ENCODE peak calls at places on chromosomes 13 and 19, in four cellular contexts. One of them, this sample, is unnamed.

GRCh38 chr13:113848020-113848419 is 15.9 kb downstream of the GAS6 start:
- DNase-seq in OCI-M1: no peak
- DNase-seq in right cardiac atrium: no peak
- DNase-seq in lower leg skin: peak
- DNase-seq in this sample: no peak

GRCh38 chr19:44807652-44808462 is 1.0 kb upstream of the BCAM start:
- DNase-seq in OCI-M1: peak
- DNase-seq in right cardiac atrium: no peak
- DNase-seq in lower leg skin: no peak
- DNase-seq in this sample: no peak

GRCh38 chr13:45928843-45929242 is 77.3 kb upstream of the SIAH3 start:
- DNase-seq in OCI-M1: no peak
- DNase-seq in right cardiac atrium: no peak
- DNase-seq in lower leg skin: no peak
- DNase-seq in this sample: no peak

GRCh38 chr19:17996826-17997316 is 11.1 kb upstream of the ARRDC2 start:
- DNase-seq in OCI-M1: peak
- DNase-seq in right cardiac atrium: peak
- DNase-seq in lower leg skin: peak
- DNase-seq in this sample: peak

GRCh38 chr19:30060872-30061556 is 119.0 kb downstream of the URI1 start:
- DNase-seq in OCI-M1: no peak
- DNase-seq in right cardiac atrium: no peak
- DNase-seq in lower leg skin: peak
- DNase-seq in this sample: no peak

GRCh38 chr19:24140099-24140498 is 53.1 kb downstream of the ZNF254 start:
- DNase-seq in OCI-M1: peak
- DNase-seq in right cardiac atrium: no peak
- DNase-seq in lower leg skin: no peak
- DNase-seq in this sample: no peak

GRCh38 chr19:1131718-1132552 is 28.1 kb downstream of the GPX4 start:
- DNase-seq in OCI-M1: peak
- DNase-seq in right cardiac atrium: peak
- DNase-seq in lower leg skin: peak
- DNase-seq in this sample: peak

GRCh38 chr19:7349961-7350711 is 1.4 kb downstream of the ARHGEF18 start:
- DNase-seq in OCI-M1: no peak
- DNase-seq in right cardiac atrium: no peak
- DNase-seq in lower leg skin: no peak
- DNase-seq in this sample: peak

GRCh38 chr19:10736189-10736588 is 18.3 kb downstream of the DNM2 start:
- DNase-seq in OCI-M1: no peak
- DNase-seq in right cardiac atrium: no peak
- DNase-seq in lower leg skin: no peak
- DNase-seq in this sample: no peak

GRCh38 chr19:29564574-29565005 is 38.8 kb downstream of the VSTM2B start:
- DNase-seq in OCI-M1: no peak
- DNase-seq in right cardiac atrium: no peak
- DNase-seq in lower leg skin: peak
- DNase-seq in this sample: no peak

GRCh38 chr13:20636079-20636478 is 67.4 kb upstream of the IL17D start:
- DNase-seq in OCI-M1: no peak
- DNase-seq in right cardiac atrium: no peak
- DNase-seq in lower leg skin: no peak
- DNase-seq in this sample: no peak

GRCh38 chr19:30064021-30064699 is 122.1 kb downstream of the URI1 start:
- DNase-seq in OCI-M1: no peak
- DNase-seq in right cardiac atrium: no peak
- DNase-seq in lower leg skin: peak
- DNase-seq in this sample: no peak

GRCh38 chr19:54478677-54479266 is 5.7 kb upstream of the CDC42EP5 start:
- DNase-seq in OCI-M1: peak
- DNase-seq in right cardiac atrium: no peak
- DNase-seq in lower leg skin: no peak
- DNase-seq in this sample: peak

GRCh38 chr19:11552666-11553372 is 6.2 kb downstream of the ELOF1 start:
- DNase-seq in OCI-M1: no peak
- DNase-seq in right cardiac atrium: no peak
- DNase-seq in lower leg skin: no peak
- DNase-seq in this sample: no peak

GRCh38 chr13:43830481-43830873 is 43.7 kb upstream of the ENOX1 start:
- DNase-seq in OCI-M1: peak
- DNase-seq in right cardiac atrium: no peak
- DNase-seq in lower leg skin: no peak
- DNase-seq in this sample: peak

GRCh38 chr19:6223461-6224307 is 56.1 kb downstream of the MLLT1 start:
- DNase-seq in OCI-M1: no peak
- DNase-seq in right cardiac atrium: no peak
- DNase-seq in lower leg skin: peak
- DNase-seq in this sample: no peak

GRCh38 chr13:112053167-112053743 is 13.7 kb upstream of the SOX1 start:
- DNase-seq in OCI-M1: no peak
- DNase-seq in right cardiac atrium: no peak
- DNase-seq in lower leg skin: peak
- DNase-seq in this sample: no peak

GRCh38 chr19:46297700-46298476 is 1.0 kb downstream of the HIF3A start:
- DNase-seq in OCI-M1: no peak
- DNase-seq in right cardiac atrium: peak
- DNase-seq in lower leg skin: peak
- DNase-seq in this sample: no peak

GRCh38 chr13:110328509-110328908 is 21.4 kb downstream of the COL4A2 start:
- DNase-seq in OCI-M1: no peak
- DNase-seq in right cardiac atrium: no peak
- DNase-seq in lower leg skin: no peak
- DNase-seq in this sample: no peak

GRCh38 chr13:31334994-31335549 is 135.3 kb downstream of the B3GLCT start:
- DNase-seq in OCI-M1: no peak
- DNase-seq in right cardiac atrium: no peak
- DNase-seq in lower leg skin: no peak
- DNase-seq in this sample: no peak

GRCh38 chr13:73717632-73718031 is 416.6 kb downstream of the KLF12 start:
- DNase-seq in OCI-M1: peak
- DNase-seq in right cardiac atrium: no peak
- DNase-seq in lower leg skin: no peak
- DNase-seq in this sample: peak

GRCh38 chr13:75417647-75418046 is 64.3 kb downstream of the TBC1D4 start:
- DNase-seq in OCI-M1: peak
- DNase-seq in right cardiac atrium: no peak
- DNase-seq in lower leg skin: no peak
- DNase-seq in this sample: no peak

GRCh38 chr19:3682741-3683404 is 17.4 kb downstream of the PIP5K1C start:
- DNase-seq in OCI-M1: no peak
- DNase-seq in right cardiac atrium: peak
- DNase-seq in lower leg skin: no peak
- DNase-seq in this sample: peak

GRCh38 chr19:18895038-18895827 is 725 bp downstream of the CERS1 start:
- DNase-seq in OCI-M1: peak
- DNase-seq in right cardiac atrium: no peak
- DNase-seq in lower leg skin: no peak
- DNase-seq in this sample: peak

GRCh38 chr13:36420437-36420891 is 11.8 kb upstream of the CCNA1 start:
- DNase-seq in OCI-M1: peak
- DNase-seq in right cardiac atrium: peak
- DNase-seq in lower leg skin: peak
- DNase-seq in this sample: peak

GRCh38 chr19:12800873-12801465 is 631 bp downstream of the PRDX2 start:
- DNase-seq in OCI-M1: peak
- DNase-seq in right cardiac atrium: no peak
- DNase-seq in lower leg skin: peak
- DNase-seq in this sample: no peak

GRCh38 chr19:5563008-5563431 is 4.7 kb downstream of the TINCR start:
- DNase-seq in OCI-M1: no peak
- DNase-seq in right cardiac atrium: no peak
- DNase-seq in lower leg skin: no peak
- DNase-seq in this sample: no peak

GRCh38 chr13:85333511-85333910 is 465.7 kb downstream of the SLITRK6 start:
- DNase-seq in OCI-M1: no peak
- DNase-seq in right cardiac atrium: no peak
- DNase-seq in lower leg skin: no peak
- DNase-seq in this sample: no peak

GRCh38 chr13:76903544-76904162 is 17.4 kb upstream of the KCTD12 start:
- DNase-seq in OCI-M1: peak
- DNase-seq in right cardiac atrium: peak
- DNase-seq in lower leg skin: peak
- DNase-seq in this sample: peak

GRCh38 chr19:34217952-34218817 is 36.2 kb upstream of the GARRE1 start:
- DNase-seq in OCI-M1: peak
- DNase-seq in right cardiac atrium: no peak
- DNase-seq in lower leg skin: no peak
- DNase-seq in this sample: peak

GRCh38 chr13:76823969-76824368 is 62.2 kb downstream of the KCTD12 start:
- DNase-seq in OCI-M1: no peak
- DNase-seq in right cardiac atrium: no peak
- DNase-seq in lower leg skin: no peak
- DNase-seq in this sample: no peak

GRCh38 chr19:48991823-48992570 is 1.1 kb downstream of the GYS1 start:
- DNase-seq in OCI-M1: peak
- DNase-seq in right cardiac atrium: peak
- DNase-seq in lower leg skin: peak
- DNase-seq in this sample: peak

GRCh38 chr19:35963514-35963913 is 27.3 kb downstream of the LRFN3 start:
- DNase-seq in OCI-M1: peak
- DNase-seq in right cardiac atrium: no peak
- DNase-seq in lower leg skin: no peak
- DNase-seq in this sample: peak

GRCh38 chr19:53463263-53463662 is 4.3 kb upstream of the ZNF813 start:
- DNase-seq in OCI-M1: no peak
- DNase-seq in right cardiac atrium: peak
- DNase-seq in lower leg skin: no peak
- DNase-seq in this sample: no peak

GRCh38 chr13:98105929-98106336 is 37.0 kb upstream of the FARP1 start:
- DNase-seq in OCI-M1: peak
- DNase-seq in right cardiac atrium: peak
- DNase-seq in lower leg skin: peak
- DNase-seq in this sample: peak

GRCh38 chr19:6292006-6292405 is 12.2 kb upstream of the MLLT1 start:
- DNase-seq in OCI-M1: peak
- DNase-seq in right cardiac atrium: no peak
- DNase-seq in lower leg skin: no peak
- DNase-seq in this sample: no peak

GRCh38 chr13:43319617-43320444 is 296.4 kb downstream of the DNAJC15 start:
- DNase-seq in OCI-M1: no peak
- DNase-seq in right cardiac atrium: no peak
- DNase-seq in lower leg skin: no peak
- DNase-seq in this sample: no peak

GRCh38 chr13:20921572-20921971 is 19.0 kb upstream of the XPO4 start:
- DNase-seq in OCI-M1: no peak
- DNase-seq in right cardiac atrium: no peak
- DNase-seq in lower leg skin: peak
- DNase-seq in this sample: no peak